ENCODE peak calls at places on chromosomes 1 and 21, in four cellular contexts. One of them, this sample, is unnamed. For H3K4me1, the result is how much of the 10 kb centered on the place peaks cover.

GRCh38 chr1:67118191-67118590 is 16.6 kb downstream of the C1orf141 start:
- DNase-seq in left ventricle myocardium inferior: no peak
- DNase-seq in pancreas: no peak
- DNase-seq in cardiac muscle cell: no peak
- DNase-seq in this sample: no peak

GRCh38 chr1:156661932-156662587 is 15.1 kb downstream of the NES start:
- DNase-seq in cardiac muscle cell: peak
- DNase-seq in pancreas: no peak
- DNase-seq in left ventricle myocardium inferior: no peak
- DNase-seq in this sample: peak

GRCh38 chr1:111275079-111275478 is 15.6 kb upstream of the CHIA start:
- DNase-seq in cardiac muscle cell: peak
- DNase-seq in left ventricle myocardium inferior: peak
- DNase-seq in pancreas: no peak
- DNase-seq in this sample: no peak

GRCh38 chr1:7698666-7699065 is 72.4 kb upstream of the VAMP3 start:
- DNase-seq in pancreas: no peak
- DNase-seq in cardiac muscle cell: no peak
- DNase-seq in left ventricle myocardium inferior: no peak
- DNase-seq in this sample: peak

GRCh38 chr1:32701951-32702598 is 495 bp downstream of the SYNC start:
- DNase-seq in cardiac muscle cell: peak
- DNase-seq in left ventricle myocardium inferior: peak
- DNase-seq in pancreas: peak
- DNase-seq in this sample: no peak

GRCh38 chr1:31203215-31203614 is 36.5 kb downstream of the NKAIN1 start:
- DNase-seq in cardiac muscle cell: peak
- DNase-seq in pancreas: no peak
- DNase-seq in left ventricle myocardium inferior: no peak
- DNase-seq in this sample: no peak

GRCh38 chr1:9066945-9067807 is 2.3 kb downstream of the SLC2A5 start:
- DNase-seq in pancreas: no peak
- DNase-seq in left ventricle myocardium inferior: peak
- DNase-seq in cardiac muscle cell: peak
- DNase-seq in this sample: no peak

GRCh38 chr1:110976089-110976488 is 12.4 kb upstream of the LRIF1 start:
- DNase-seq in cardiac muscle cell: no peak
- DNase-seq in left ventricle myocardium inferior: no peak
- DNase-seq in pancreas: no peak
- DNase-seq in this sample: no peak

GRCh38 chr1:58986996-58987767 is 203.3 kb upstream of the JUN start:
- DNase-seq in cardiac muscle cell: no peak
- DNase-seq in pancreas: no peak
- DNase-seq in left ventricle myocardium inferior: no peak
- DNase-seq in this sample: no peak

GRCh38 chr1:61322769-61323168 is 240.4 kb downstream of the NFIA start:
- DNase-seq in left ventricle myocardium inferior: no peak
- DNase-seq in cardiac muscle cell: no peak
- DNase-seq in pancreas: no peak
- DNase-seq in this sample: no peak

GRCh38 chr21:34189506-34189905 is 116.1 kb downstream of the MRPS6 start:
- DNase-seq in left ventricle myocardium inferior: no peak
- DNase-seq in cardiac muscle cell: no peak
- DNase-seq in pancreas: no peak
- DNase-seq in this sample: no peak

GRCh38 chr1:225909477-225909876 is 14.6 kb downstream of the PYCR2 start:
- DNase-seq in pancreas: no peak
- DNase-seq in cardiac muscle cell: no peak
- DNase-seq in left ventricle myocardium inferior: no peak
- DNase-seq in this sample: no peak

GRCh38 chr21:37373539-37373938 is 7.0 kb downstream of the DYRK1A start:
- DNase-seq in left ventricle myocardium inferior: no peak
- DNase-seq in cardiac muscle cell: no peak
- DNase-seq in pancreas: no peak
- DNase-seq in this sample: no peak

DNA sequence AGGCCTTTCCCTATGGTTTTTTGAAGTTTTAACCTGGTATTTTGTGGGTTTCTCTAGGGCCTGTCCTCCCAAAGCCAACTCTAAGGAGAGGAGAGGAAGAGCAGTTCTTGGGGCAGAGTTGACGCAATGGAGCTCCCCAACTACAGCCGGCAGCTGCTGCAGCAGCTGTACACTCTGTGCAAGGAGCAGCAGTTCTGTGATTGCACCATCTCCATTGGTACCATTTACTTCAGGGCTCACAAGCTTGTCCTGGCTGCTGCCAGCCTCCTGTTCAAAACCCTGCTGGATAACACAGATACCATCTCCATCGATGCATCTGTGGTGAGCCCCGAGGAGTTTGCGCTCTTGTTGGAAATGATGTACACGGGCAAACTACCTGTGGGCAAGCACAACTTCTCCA is 38.2 kb downstream of the ZBTB40 start:
- DNase-seq in left ventricle myocardium inferior: no peak
- DNase-seq in cardiac muscle cell: no peak
- DNase-seq in pancreas: no peak
- DNase-seq in this sample: no peak
- H3K4me3 ChIP-seq in left ventricle myocardium inferior: no peak
- H3K4me3 ChIP-seq in cardiac muscle cell: no peak
- H3K4me3 ChIP-seq in pancreas: no peak
- H3K4me3 ChIP-seq in this sample: no peak

GRCh38 chr1:185420588-185421081 is 103.6 kb upstream of the IVNS1ABP start:
- DNase-seq in left ventricle myocardium inferior: no peak
- DNase-seq in pancreas: no peak
- DNase-seq in cardiac muscle cell: no peak
- DNase-seq in this sample: no peak
- H3K27ac ChIP-seq in left ventricle myocardium inferior: no peak
- H3K27ac ChIP-seq in pancreas: no peak
- H3K27ac ChIP-seq in cardiac muscle cell: no peak
- H3K27ac ChIP-seq in this sample: no peak

DNA sequence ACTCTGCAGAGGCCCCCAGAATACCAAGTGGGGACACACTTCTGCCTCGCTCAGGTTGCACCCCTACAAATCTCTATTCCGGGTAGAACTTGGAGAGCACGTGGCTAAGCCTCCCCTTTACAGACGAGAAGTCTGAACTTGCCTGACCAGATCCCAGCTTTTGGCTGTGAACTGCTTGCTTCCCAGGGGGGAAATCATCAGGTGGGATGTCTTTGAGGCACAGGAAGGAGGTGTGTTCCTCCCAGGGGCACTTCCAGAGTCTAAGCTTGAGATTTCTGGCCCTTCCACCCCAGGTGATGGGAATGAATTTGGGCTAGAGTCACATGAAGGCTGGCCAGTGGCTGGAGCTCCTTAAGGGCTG is 1.3 kb upstream of the S100A3 start:
- DNase-seq in left ventricle myocardium inferior: no peak
- DNase-seq in pancreas: peak
- DNase-seq in cardiac muscle cell: no peak
- DNase-seq in this sample: no peak
- H3K4me1 ChIP-seq in left ventricle myocardium inferior: half or more
- H3K4me1 ChIP-seq in pancreas: under half
- H3K4me1 ChIP-seq in cardiac muscle cell: under half
- H3K4me1 ChIP-seq in this sample: under half

GRCh38 chr1:75724472-75725022 is at the start of gene ACADM:
- DNase-seq in pancreas: peak
- DNase-seq in left ventricle myocardium inferior: peak
- DNase-seq in cardiac muscle cell: peak
- DNase-seq in this sample: peak

GRCh38 chr1:75723989-75724471 is 479 bp upstream of the ACADM start:
- DNase-seq in cardiac muscle cell: peak
- DNase-seq in left ventricle myocardium inferior: peak
- DNase-seq in pancreas: peak
- DNase-seq in this sample: peak

GRCh38 chr1:75725861-75726361 is 1.4 kb downstream of the ACADM start:
- DNase-seq in cardiac muscle cell: no peak
- DNase-seq in left ventricle myocardium inferior: no peak
- DNase-seq in pancreas: peak
- DNase-seq in this sample: no peak

GRCh38 chr1:75722966-75723365 is 1.5 kb upstream of the ACADM start:
- DNase-seq in cardiac muscle cell: no peak
- DNase-seq in left ventricle myocardium inferior: no peak
- DNase-seq in pancreas: no peak
- DNase-seq in this sample: no peak

GRCh38 chr1:75725256-75725655 is 747 bp downstream of the ACADM start:
- DNase-seq in cardiac muscle cell: peak
- DNase-seq in pancreas: no peak
- DNase-seq in left ventricle myocardium inferior: no peak
- DNase-seq in this sample: no peak
- H3K4me3 ChIP-seq in cardiac muscle cell: peak
- H3K4me3 ChIP-seq in pancreas: peak
- H3K4me3 ChIP-seq in left ventricle myocardium inferior: peak
- H3K4me3 ChIP-seq in this sample: peak